ENCODE peak calls at places on chromosomes 2 and 18, in four cellular contexts. One of them, this sample, is unnamed.

GRCh38 chr18:7946724-7947377 is 379.7 kb downstream of the PTPRM start:
- DNase-seq in stomach: peak
- DNase-seq in breast epithelium: no peak
- DNase-seq in Panc1: no peak
- DNase-seq in this sample: no peak

GRCh38 chr2:151106805-151107490 is 154.7 kb downstream of the RBM43 start:
- DNase-seq in breast epithelium: no peak
- DNase-seq in Panc1: no peak
- DNase-seq in stomach: no peak
- DNase-seq in this sample: no peak

GRCh38 chr2:188333751-188334524 is 42.3 kb downstream of the GULP1 start:
- DNase-seq in Panc1: no peak
- DNase-seq in stomach: peak
- DNase-seq in breast epithelium: no peak
- DNase-seq in this sample: peak

GRCh38 chr2:218367415-218368149 is 10.9 kb downstream of the CATIP start:
- DNase-seq in Panc1: no peak
- DNase-seq in stomach: peak
- DNase-seq in breast epithelium: peak
- DNase-seq in this sample: no peak

GRCh38 chr2:85131116-85131515 is 2.1 kb upstream of the TCF7L1 start:
- DNase-seq in breast epithelium: no peak
- DNase-seq in stomach: no peak
- DNase-seq in Panc1: no peak
- DNase-seq in this sample: no peak

GRCh38 chr2:207416936-207417718 is 112.6 kb upstream of the CREB1 start:
- DNase-seq in stomach: no peak
- DNase-seq in Panc1: no peak
- DNase-seq in breast epithelium: no peak
- DNase-seq in this sample: no peak

GRCh38 chr18:30800800-30801199 is 241.7 kb downstream of the DSC3 start:
- DNase-seq in Panc1: no peak
- DNase-seq in breast epithelium: no peak
- DNase-seq in stomach: no peak
- DNase-seq in this sample: no peak

GRCh38 chr2:239553376-239554000 is 152.7 kb upstream of the HDAC4 start:
- DNase-seq in Panc1: no peak
- DNase-seq in stomach: no peak
- DNase-seq in breast epithelium: peak
- DNase-seq in this sample: no peak

GRCh38 chr2:41998789-41999470 is 48.9 kb upstream of the PKDCC start:
- DNase-seq in stomach: no peak
- DNase-seq in Panc1: no peak
- DNase-seq in breast epithelium: no peak
- DNase-seq in this sample: no peak

GRCh38 chr2:167863377-167863776 is 384.0 kb downstream of the STK39 start:
- DNase-seq in Panc1: no peak
- DNase-seq in breast epithelium: no peak
- DNase-seq in stomach: no peak
- DNase-seq in this sample: no peak

GRCh38 chr2:219401621-219402020 is 13.9 kb upstream of the DNPEP start:
- DNase-seq in breast epithelium: no peak
- DNase-seq in Panc1: no peak
- DNase-seq in stomach: no peak
- DNase-seq in this sample: no peak

GRCh38 chr2:8315766-8316165 is 366.1 kb upstream of the ID2 start:
- DNase-seq in stomach: no peak
- DNase-seq in breast epithelium: no peak
- DNase-seq in Panc1: no peak
- DNase-seq in this sample: peak

GRCh38 chr2:240397924-240398611 is 37.4 kb upstream of the GPC1 start:
- DNase-seq in stomach: peak
- DNase-seq in breast epithelium: peak
- DNase-seq in Panc1: no peak
- DNase-seq in this sample: no peak

GRCh38 chr2:241312082-241312481 is 3.4 kb downstream of the HDLBP start:
- DNase-seq in breast epithelium: no peak
- DNase-seq in stomach: no peak
- DNase-seq in Panc1: no peak
- DNase-seq in this sample: no peak

GRCh38 chr2:36059684-36060083 is 295.9 kb upstream of the CRIM1 start:
- DNase-seq in Panc1: no peak
- DNase-seq in stomach: no peak
- DNase-seq in breast epithelium: no peak
- DNase-seq in this sample: no peak

GRCh38 chr2:164620873-164621760 is at the start of gene GRB14:
- DNase-seq in stomach: peak
- DNase-seq in Panc1: no peak
- DNase-seq in breast epithelium: no peak
- DNase-seq in this sample: no peak

GRCh38 chr2:240823449-240824336 is 3.7 kb upstream of the KIF1A start:
- DNase-seq in Panc1: no peak
- DNase-seq in stomach: no peak
- DNase-seq in breast epithelium: no peak
- DNase-seq in this sample: no peak

GRCh38 chr2:121777699-121778058 is 22.2 kb downstream of the TSN start:
- DNase-seq in breast epithelium: no peak
- DNase-seq in stomach: no peak
- DNase-seq in Panc1: no peak
- DNase-seq in this sample: peak

GRCh38 chr2:88136817-88137216 is 9.0 kb upstream of the FABP1 start:
- DNase-seq in breast epithelium: no peak
- DNase-seq in stomach: no peak
- DNase-seq in Panc1: no peak
- DNase-seq in this sample: no peak

DNA sequence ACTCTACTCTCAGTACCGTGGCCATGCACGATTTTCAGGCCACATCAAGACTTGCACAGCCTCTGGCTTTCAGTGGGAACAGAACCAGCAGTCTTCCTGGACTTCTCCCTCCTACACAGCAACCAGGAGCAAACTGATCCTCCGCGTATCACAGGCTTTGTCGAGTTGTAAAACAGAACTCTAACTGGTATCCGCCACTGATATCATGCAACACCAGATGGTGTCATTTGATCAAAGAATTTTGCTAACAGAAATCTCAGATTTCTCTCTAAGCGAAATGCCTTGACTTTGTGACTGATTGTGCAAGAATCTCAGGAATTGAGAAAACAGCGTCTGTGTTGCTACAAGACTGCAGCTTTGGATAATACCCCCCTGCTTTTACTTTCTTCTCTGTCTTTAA is 85.7 kb downstream of the COPS8 start:
- DNase-seq in stomach: no peak
- DNase-seq in Panc1: peak
- DNase-seq in breast epithelium: no peak
- DNase-seq in this sample: peak
- TF ChIP-seq CTCF in stomach: no peak
- TF ChIP-seq CTCF in Panc1: peak
- TF ChIP-seq CTCF in breast epithelium: no peak
- TF ChIP-seq CTCF in this sample: peak

DNA sequence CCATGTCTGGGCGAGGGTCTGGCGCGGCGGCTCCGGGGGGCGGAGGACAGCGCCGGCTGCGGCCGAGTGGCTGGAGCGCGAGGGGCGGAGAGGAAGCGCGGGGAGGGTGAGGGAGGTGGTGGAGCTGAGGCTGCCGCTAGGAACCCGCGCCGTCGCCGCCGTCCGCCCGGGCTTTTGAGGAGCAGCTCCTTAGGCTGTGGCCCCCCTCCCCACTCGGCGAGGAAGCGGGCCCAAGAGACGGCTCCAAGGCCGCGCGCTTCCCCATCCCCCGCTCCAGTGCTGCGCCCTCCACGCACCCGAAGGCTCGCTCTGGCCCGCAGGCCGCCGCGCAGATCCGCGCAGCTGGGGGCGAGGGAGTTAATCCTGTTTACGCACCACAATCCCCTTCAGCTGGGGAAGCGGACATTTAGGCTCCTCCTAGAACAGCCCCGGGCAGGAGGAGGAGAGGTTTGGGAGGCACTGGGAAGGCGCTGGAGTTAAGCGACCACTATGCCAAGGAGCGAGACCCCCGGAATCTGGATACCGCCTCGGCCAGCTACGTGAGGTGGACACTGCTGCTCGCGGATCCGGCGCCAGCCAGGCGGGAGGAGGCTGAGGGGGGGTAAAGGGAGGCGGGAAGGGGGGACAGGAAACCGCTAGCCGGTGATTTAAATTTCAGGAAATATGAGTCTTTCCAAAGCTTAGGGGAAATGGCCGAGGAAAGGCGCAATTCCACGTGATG is at the start of gene CNRIP1:
- DNase-seq in breast epithelium: peak
- DNase-seq in Panc1: no peak
- DNase-seq in stomach: peak
- DNase-seq in this sample: no peak
- H3K4me3 ChIP-seq in breast epithelium: peak
- H3K4me3 ChIP-seq in Panc1: peak
- H3K4me3 ChIP-seq in stomach: peak
- H3K4me3 ChIP-seq in this sample: peak

DNA sequence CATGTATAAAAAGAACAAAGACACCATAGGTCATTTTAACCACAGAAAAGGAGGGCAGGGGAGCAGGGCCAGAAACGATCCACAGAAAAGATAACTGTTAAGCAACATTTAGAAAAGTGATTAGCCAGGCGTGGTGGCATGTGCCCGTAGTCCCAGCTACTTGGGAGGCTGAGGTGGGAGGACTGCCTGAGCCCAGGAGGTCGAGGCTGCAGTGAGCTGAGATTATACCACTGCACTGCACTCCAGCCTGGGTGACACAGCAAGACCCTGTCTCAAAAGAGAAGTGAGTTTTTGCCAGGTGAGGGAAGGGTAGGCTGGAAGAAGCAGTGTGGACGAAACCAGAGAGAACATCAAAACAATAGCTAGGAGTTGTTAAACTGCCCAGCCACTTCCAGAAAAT is 3.3 kb downstream of the WDR12 start:
- DNase-seq in Panc1: no peak
- DNase-seq in stomach: no peak
- DNase-seq in breast epithelium: no peak
- DNase-seq in this sample: no peak
- TF ChIP-seq CTCF in Panc1: no peak
- TF ChIP-seq CTCF in stomach: no peak
- TF ChIP-seq CTCF in breast epithelium: no peak
- TF ChIP-seq CTCF in this sample: no peak

DNA sequence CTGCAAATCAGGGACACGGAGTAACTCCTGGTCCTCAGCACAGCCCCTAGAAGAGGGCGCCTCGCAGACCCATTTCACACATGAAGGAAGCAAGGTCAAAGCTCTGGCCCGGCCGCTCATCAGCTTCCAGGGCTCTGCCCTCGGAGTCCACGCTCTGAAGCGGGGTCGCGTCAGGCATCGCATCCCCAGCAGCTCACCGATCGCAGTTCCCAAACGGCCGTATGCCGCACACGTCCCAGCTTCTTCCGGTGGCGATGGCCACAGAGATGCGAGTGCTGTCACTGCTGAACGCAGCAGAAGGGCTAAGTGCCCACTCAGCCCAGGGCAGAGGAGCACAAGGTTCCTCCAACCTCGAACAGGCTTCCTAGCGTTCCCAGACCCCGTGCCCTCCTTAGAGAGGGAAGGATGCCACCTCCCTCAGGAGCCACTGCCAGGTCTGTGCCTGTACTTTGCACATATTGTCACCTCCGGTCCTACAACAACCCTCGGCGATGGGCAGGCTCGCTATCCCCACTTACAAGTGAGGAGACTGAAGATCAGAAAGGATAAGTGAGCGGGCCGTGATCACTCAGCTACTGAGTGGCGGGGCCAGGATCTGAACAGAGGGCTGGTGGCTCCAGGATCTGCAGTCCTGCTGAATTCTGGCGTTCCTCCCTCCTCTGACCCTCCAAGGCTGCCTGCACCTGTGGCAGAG is 71.3 kb downstream of the COPS8 start:
- DNase-seq in breast epithelium: no peak
- DNase-seq in Panc1: no peak
- DNase-seq in stomach: no peak
- DNase-seq in this sample: no peak
- H3K4me3 ChIP-seq in breast epithelium: no peak
- H3K4me3 ChIP-seq in Panc1: no peak
- H3K4me3 ChIP-seq in stomach: no peak
- H3K4me3 ChIP-seq in this sample: no peak

GRCh38 chr2:20126040-20126439 is 74.6 kb upstream of the LAPTM4A start:
- DNase-seq in Panc1: no peak
- DNase-seq in breast epithelium: no peak
- DNase-seq in stomach: no peak
- DNase-seq in this sample: no peak
- TF ChIP-seq CTCF in Panc1: no peak
- TF ChIP-seq CTCF in breast epithelium: no peak
- TF ChIP-seq CTCF in stomach: no peak
- TF ChIP-seq CTCF in this sample: no peak

GRCh38 chr2:213067888-213068287 is 83.5 kb downstream of the IKZF2 start:
- DNase-seq in stomach: no peak
- DNase-seq in breast epithelium: no peak
- DNase-seq in Panc1: no peak
- DNase-seq in this sample: no peak

GRCh38 chr2:213064099-213064498 is 87.3 kb downstream of the IKZF2 start:
- DNase-seq in stomach: no peak
- DNase-seq in breast epithelium: no peak
- DNase-seq in Panc1: no peak
- DNase-seq in this sample: no peak

GRCh38 chr2:213068681-213069359 is 82.6 kb downstream of the IKZF2 start:
- DNase-seq in Panc1: no peak
- DNase-seq in stomach: no peak
- DNase-seq in breast epithelium: no peak
- DNase-seq in this sample: no peak

GRCh38 chr2:213065583-213066444 is 85.6 kb downstream of the IKZF2 start:
- DNase-seq in stomach: peak
- DNase-seq in Panc1: no peak
- DNase-seq in breast epithelium: no peak
- DNase-seq in this sample: no peak

GRCh38 chr2:213066445-213066746 is 85.0 kb downstream of the IKZF2 start:
- DNase-seq in stomach: no peak
- DNase-seq in breast epithelium: no peak
- DNase-seq in Panc1: no peak
- DNase-seq in this sample: no peak
- H3K4me3 ChIP-seq in stomach: peak
- H3K4me3 ChIP-seq in breast epithelium: no peak
- H3K4me3 ChIP-seq in Panc1: no peak
- H3K4me3 ChIP-seq in this sample: peak

GRCh38 chr2:65227471-65228248 is at the start of gene ACTR2:
- DNase-seq in Panc1: peak
- DNase-seq in stomach: peak
- DNase-seq in breast epithelium: peak
- DNase-seq in this sample: peak
- TF ChIP-seq CTCF in Panc1: no peak
- TF ChIP-seq CTCF in stomach: no peak
- TF ChIP-seq CTCF in breast epithelium: no peak
- TF ChIP-seq CTCF in this sample: no peak

GRCh38 chr2:10430886-10431622 is 17.1 kb downstream of the ODC1 start:
- DNase-seq in Panc1: no peak
- DNase-seq in stomach: no peak
- DNase-seq in breast epithelium: no peak
- DNase-seq in this sample: no peak
- H3K4me3 ChIP-seq in Panc1: peak
- H3K4me3 ChIP-seq in stomach: no peak
- H3K4me3 ChIP-seq in breast epithelium: no peak
- H3K4me3 ChIP-seq in this sample: no peak

This sample was measured in retinal pigment epithelial cell.